ENCODE peak calls at places on chromosomes 12 and 14, in nine cellular contexts. S is NCI-H2171; M is EL; P is stimulated activated CD4-positive, alpha-beta T cell treated with anti-CD3 and anti-CD28 coated beads, Interleukin-2, amount 100 ng/mL, for 48 hours; B is fibroblast of pulmonary artery; R is astrocyte of the spinal cord; Z is nephron progenitor cell; J is T-cell; L is frontal cortex. E is an unnamed sample.

GRCh38 chr14:53793790-53794560 is 162.7 kb downstream of the BMP4 start:
- DNase-seq in L (no peak), Z (no peak), J (no peak), M (peak), P (no peak), B (peak), S (no peak), R (peak), E (no peak)

GRCh38 chr14:91329615-91330014 is 85.1 kb upstream of the GPR68 start:
- DNase-seq in P (no peak), Z (no peak), S (no peak), J (no peak), R (no peak), L (no peak), M (no peak), B (no peak), E (no peak)

GRCh38 chr12:90987101-90987500 is 17.7 kb downstream of the EPYC start:
- DNase-seq in Z (no peak), B (no peak), S (no peak), P (no peak), M (peak), L (no peak), J (no peak), R (no peak), E (no peak)

GRCh38 chr14:24369463-24369862 is 1.5 kb downstream of the NFATC4 start:
- DNase-seq in B (no peak), P (no peak), Z (no peak), R (no peak), L (no peak), J (no peak), S (no peak), M (no peak), E (no peak)

GRCh38 chr12:106753526-106753925 is 21.0 kb upstream of the RIC8B start:
- DNase-seq in Z (no peak), M (no peak), L (no peak), B (no peak), J (peak), P (peak), R (no peak), S (no peak), E (no peak)

GRCh38 chr14:52079239-52079956 is 10.5 kb upstream of the NID2 start:
- DNase-seq in P (no peak), B (peak), R (no peak), L (no peak), M (peak), S (no peak), J (no peak), Z (no peak), E (no peak)

GRCh38 chr12:125360540-125360939 is 295.3 kb downstream of the AACS start:
- DNase-seq in J (no peak), L (no peak), Z (no peak), B (no peak), M (no peak), P (no peak), S (no peak), R (no peak), E (no peak)

GRCh38 chr14:105294142-105294597 is 6.6 kb downstream of the BRF1 start:
- DNase-seq in J (peak), L (peak), Z (no peak), M (no peak), P (peak), S (peak), R (peak), B (peak), E (no peak)

GRCh38 chr14:63510538-63510937 is 32.6 kb downstream of the PPP2R5E start:
- DNase-seq in S (no peak), L (no peak), R (peak), P (no peak), B (no peak), Z (no peak), J (no peak), M (no peak), E (no peak)

GRCh38 chr12:57429473-57430116 is 1.2 kb downstream of the R3HDM2 start:
- DNase-seq in J (no peak), Z (no peak), B (no peak), M (peak), L (no peak), S (no peak), P (no peak), R (no peak), E (peak)

GRCh38 chr12:53938276-53939140 is at the start of gene HOXC13:
- DNase-seq in M (peak), S (peak), J (no peak), R (no peak), P (peak), B (peak), L (no peak), Z (peak), E (peak)

GRCh38 chr12:59940676-59941342 is 345.0 kb downstream of the SLC16A7 start:
- DNase-seq in R (no peak), J (no peak), L (no peak), Z (no peak), M (peak), P (no peak), S (no peak), B (no peak), E (no peak)

GRCh38 chr12:68804654-68805591 is 3.1 kb upstream of the MDM2 start:
- DNase-seq in Z (no peak), L (no peak), M (no peak), P (no peak), S (no peak), R (no peak), B (no peak), J (no peak), E (no peak)

GRCh38 chr14:33509927-33510535 is 440.8 kb downstream of the EGLN3 start:
- DNase-seq in Z (peak), B (peak), S (peak), L (no peak), R (peak), M (peak), P (no peak), J (no peak), E (no peak)

GRCh38 chr14:73633517-73634332 is 11.1 kb upstream of the DNAL1 start:
- DNase-seq in Z (peak), P (peak), S (peak), J (peak), R (peak), L (peak), M (peak), B (peak), E (peak)

GRCh38 chr14:60812987-60813386 is 78.4 kb downstream of the MNAT1 start:
- DNase-seq in B (no peak), P (no peak), S (no peak), L (no peak), J (no peak), M (no peak), Z (no peak), R (no peak), E (no peak)

GRCh38 chr12:62751844-62752155 is 183.2 kb downstream of the PPM1H start:
- DNase-seq in P (no peak), J (no peak), Z (no peak), L (no peak), M (no peak), B (no peak), S (no peak), R (no peak), E (no peak)

GRCh38 chr12:9700606-9700956 is 31.1 kb downstream of the CLEC2D start:
- DNase-seq in S (no peak), B (no peak), J (no peak), P (no peak), L (no peak), Z (no peak), R (no peak), M (no peak), E (no peak)

GRCh38 chr14:65321370-65321875 is 91.1 kb upstream of the FUT8 start:
- DNase-seq in S (no peak), Z (no peak), M (peak), B (no peak), P (no peak), J (no peak), L (no peak), R (no peak), E (no peak)

GRCh38 chr14:93160353-93160801 is 24.3 kb downstream of the MOAP1 start:
- DNase-seq in J (no peak), P (no peak), M (peak), Z (no peak), B (peak), S (no peak), L (no peak), R (no peak), E (peak)

GRCh38 chr12:64625243-64626077 is 15.2 kb downstream of the RASSF3 start:
- DNase-seq in R (peak), L (no peak), B (peak), Z (no peak), J (no peak), S (no peak), P (peak), M (peak), E (no peak)

GRCh38 chr12:56190695-56191155 is 1.4 kb upstream of the SMARCC2 start:
- DNase-seq in L (no peak), B (no peak), Z (no peak), R (no peak), M (peak), P (no peak), S (no peak), J (no peak), E (no peak)

GRCh38 chr12:95699579-95699978 is 91.0 kb downstream of the NTN4 start:
- DNase-seq in P (no peak), L (no peak), M (no peak), Z (no peak), S (no peak), B (no peak), J (no peak), R (no peak), E (no peak)

GRCh38 chr14:91418387-91419043 is 895 bp upstream of the CCDC88C start:
- DNase-seq in J (peak), M (peak), R (peak), L (no peak), P (peak), Z (peak), B (peak), S (peak), E (peak)

GRCh38 chr12:9050521-9051155 is 61.3 kb downstream of the KLRG1 start:
- DNase-seq in R (no peak), M (no peak), L (no peak), S (no peak), Z (no peak), B (no peak), P (no peak), J (no peak), E (no peak)

GRCh38 chr14:49581209-49581960 is 4.8 kb downstream of the RPS29 start:
- DNase-seq in R (no peak), P (no peak), S (no peak), L (no peak), J (no peak), M (no peak), B (no peak), Z (no peak), E (no peak)

GRCh38 chr14:79091381-79091963 is 921.3 kb downstream of the NRXN3 start:
- DNase-seq in R (no peak), Z (no peak), B (no peak), L (no peak), P (no peak), S (peak), J (no peak), M (no peak), E (no peak)

GRCh38 chr12:27844427-27845090 is 64.5 kb upstream of the MANSC4 start:
- DNase-seq in S (no peak), M (no peak), B (peak), J (no peak), P (no peak), R (no peak), Z (no peak), L (no peak), E (no peak)

GRCh38 chr12:108701779-108702435 is 29.4 kb downstream of the CORO1C start:
- DNase-seq in B (peak), L (no peak), R (peak), Z (no peak), S (no peak), M (no peak), P (no peak), J (no peak), E (no peak)

GRCh38 chr14:105021656-105022275 is 883 bp upstream of the CDCA4 start:
- DNase-seq in J (no peak), R (no peak), L (peak), P (peak), B (peak), Z (peak), S (peak), M (peak), E (no peak)

GRCh38 chr14:77053046-77053841 is 24.7 kb upstream of the IRF2BPL start:
- DNase-seq in S (no peak), L (peak), R (peak), Z (peak), M (peak), J (peak), B (peak), P (peak), E (peak)

GRCh38 chr12:108147279-108147678 is 18.2 kb downstream of the WSCD2 start:
- DNase-seq in Z (no peak), P (no peak), J (no peak), B (no peak), L (no peak), M (no peak), R (no peak), S (no peak), E (no peak)

GRCh38 chr12:67649165-67650126 is 901 bp downstream of the DYRK2 start:
- DNase-seq in M (peak), R (peak), Z (peak), L (peak), P (no peak), B (no peak), J (no peak), S (no peak), E (no peak)

GRCh38 chr12:125203145-125203765 is 138.0 kb downstream of the AACS start:
- DNase-seq in L (no peak), Z (no peak), S (peak), M (no peak), P (no peak), B (peak), R (no peak), J (no peak), E (no peak)